ENCODE peak calls at places on chromosome 6, in four cellular contexts. One of them, this sample, is unnamed.

GRCh38 chr6:32761084-32761483 is 2.2 kb downstream of the HLA-DQB2 start:
- DNase-seq in BJ: no peak
- DNase-seq in body of pancreas: no peak
- DNase-seq in pancreas: no peak
- DNase-seq in this sample: no peak

GRCh38 chr6:110345025-110345424 is 13.1 kb downstream of the METTL24 start:
- DNase-seq in pancreas: no peak
- DNase-seq in BJ: no peak
- DNase-seq in body of pancreas: no peak
- DNase-seq in this sample: no peak

GRCh38 chr6:107434812-107435211 is 24.6 kb downstream of the PDSS2 start:
- DNase-seq in BJ: no peak
- DNase-seq in body of pancreas: no peak
- DNase-seq in pancreas: no peak
- DNase-seq in this sample: no peak

GRCh38 chr6:87152528-87152950 is 2.8 kb upstream of the ZNF292 start:
- DNase-seq in body of pancreas: no peak
- DNase-seq in pancreas: no peak
- DNase-seq in BJ: no peak
- DNase-seq in this sample: peak; percentile 17

GRCh38 chr6:165663283-165663735 is 268 bp upstream of the PDE10A start:
- DNase-seq in BJ: no peak
- DNase-seq in pancreas: no peak
- DNase-seq in body of pancreas: no peak
- DNase-seq in this sample: peak; percentile 17

GRCh38 chr6:128520436-128521301 is at the start of gene PTPRK:
- DNase-seq in pancreas: peak; percentile 97
- DNase-seq in BJ: peak; percentile 59
- DNase-seq in body of pancreas: peak; percentile 95
- DNase-seq in this sample: peak; percentile 96

GRCh38 chr6:35487653-35488516 is 9.0 kb downstream of the TEAD3 start:
- DNase-seq in pancreas: no peak
- DNase-seq in body of pancreas: no peak
- DNase-seq in BJ: no peak
- DNase-seq in this sample: peak; percentile 68

GRCh38 chr6:22035690-22036089 is 261.1 kb downstream of the PRL start:
- DNase-seq in BJ: no peak
- DNase-seq in body of pancreas: no peak
- DNase-seq in pancreas: no peak
- DNase-seq in this sample: no peak

GRCh38 chr6:11297376-11297729 is 64.9 kb upstream of the NEDD9 start:
- DNase-seq in body of pancreas: no peak
- DNase-seq in pancreas: no peak
- DNase-seq in BJ: no peak
- DNase-seq in this sample: no peak

GRCh38 chr6:40957616-40958492 is 81.2 kb downstream of the UNC5CL start:
- DNase-seq in BJ: peak; percentile 83
- DNase-seq in body of pancreas: no peak
- DNase-seq in pancreas: no peak
- DNase-seq in this sample: peak; percentile 91

GRCh38 chr6:160523223-160523622 is 140.9 kb downstream of the LPA start:
- DNase-seq in pancreas: no peak
- DNase-seq in body of pancreas: no peak
- DNase-seq in BJ: no peak
- DNase-seq in this sample: no peak

GRCh38 chr6:160519133-160519532 is 144.9 kb downstream of the LPA start:
- DNase-seq in BJ: no peak
- DNase-seq in pancreas: no peak
- DNase-seq in body of pancreas: no peak
- DNase-seq in this sample: no peak

GRCh38 chr6:160519603-160520042 is 144.5 kb downstream of the LPA start:
- DNase-seq in body of pancreas: no peak
- DNase-seq in BJ: no peak
- DNase-seq in pancreas: no peak
- DNase-seq in this sample: peak; percentile 70

GRCh38 chr6:160520043-160520904 is 143.8 kb downstream of the LPA start:
- DNase-seq in pancreas: peak; percentile 93
- DNase-seq in body of pancreas: peak; percentile 85
- DNase-seq in BJ: peak; percentile 4
- DNase-seq in this sample: peak; percentile 29
- TF ChIP-seq CTCF in pancreas: peak; percentile 96
- TF ChIP-seq CTCF in body of pancreas: no peak
- TF ChIP-seq CTCF in BJ: no peak
- TF ChIP-seq CTCF in this sample: no peak

GRCh38 chr6:115971785-115972184 is 88.9 kb downstream of the FRK start:
- DNase-seq in BJ: no peak
- DNase-seq in pancreas: no peak
- DNase-seq in body of pancreas: no peak
- DNase-seq in this sample: no peak

GRCh38 chr6:115969930-115970273 is 90.8 kb downstream of the FRK start:
- DNase-seq in pancreas: no peak
- DNase-seq in body of pancreas: no peak
- DNase-seq in BJ: no peak
- DNase-seq in this sample: peak; percentile 20

GRCh38 chr6:115969207-115969929 is 91.3 kb downstream of the FRK start:
- DNase-seq in body of pancreas: no peak
- DNase-seq in BJ: no peak
- DNase-seq in pancreas: no peak
- DNase-seq in this sample: no peak

GRCh38 chr6:115976321-115976870 is 84.3 kb downstream of the FRK start:
- DNase-seq in BJ: no peak
- DNase-seq in pancreas: no peak
- DNase-seq in body of pancreas: no peak
- DNase-seq in this sample: no peak

DNA sequence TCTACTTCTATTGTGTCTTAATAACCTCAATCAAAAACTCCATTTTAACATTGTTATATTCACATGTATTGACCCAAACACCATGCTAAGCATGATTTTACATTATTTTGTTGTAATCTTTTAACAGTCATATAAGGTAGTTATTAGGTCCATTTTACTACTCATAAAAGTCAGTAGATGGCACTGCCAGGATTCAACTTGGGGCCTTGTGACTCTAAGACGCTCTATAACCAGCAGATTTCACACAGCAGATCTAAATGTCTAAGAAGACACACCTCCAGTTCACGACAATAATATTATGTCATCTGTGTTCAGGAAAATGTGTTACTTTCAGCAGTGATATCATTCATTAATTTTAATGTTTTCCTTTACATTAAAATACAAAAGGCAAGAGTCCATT is 88.0 kb downstream of the FRK start:
- DNase-seq in body of pancreas: no peak
- DNase-seq in BJ: no peak
- DNase-seq in pancreas: no peak
- DNase-seq in this sample: no peak
- TF ChIP-seq CTCF in body of pancreas: no peak
- TF ChIP-seq CTCF in BJ: no peak
- TF ChIP-seq CTCF in pancreas: no peak
- TF ChIP-seq CTCF in this sample: no peak

DNA sequence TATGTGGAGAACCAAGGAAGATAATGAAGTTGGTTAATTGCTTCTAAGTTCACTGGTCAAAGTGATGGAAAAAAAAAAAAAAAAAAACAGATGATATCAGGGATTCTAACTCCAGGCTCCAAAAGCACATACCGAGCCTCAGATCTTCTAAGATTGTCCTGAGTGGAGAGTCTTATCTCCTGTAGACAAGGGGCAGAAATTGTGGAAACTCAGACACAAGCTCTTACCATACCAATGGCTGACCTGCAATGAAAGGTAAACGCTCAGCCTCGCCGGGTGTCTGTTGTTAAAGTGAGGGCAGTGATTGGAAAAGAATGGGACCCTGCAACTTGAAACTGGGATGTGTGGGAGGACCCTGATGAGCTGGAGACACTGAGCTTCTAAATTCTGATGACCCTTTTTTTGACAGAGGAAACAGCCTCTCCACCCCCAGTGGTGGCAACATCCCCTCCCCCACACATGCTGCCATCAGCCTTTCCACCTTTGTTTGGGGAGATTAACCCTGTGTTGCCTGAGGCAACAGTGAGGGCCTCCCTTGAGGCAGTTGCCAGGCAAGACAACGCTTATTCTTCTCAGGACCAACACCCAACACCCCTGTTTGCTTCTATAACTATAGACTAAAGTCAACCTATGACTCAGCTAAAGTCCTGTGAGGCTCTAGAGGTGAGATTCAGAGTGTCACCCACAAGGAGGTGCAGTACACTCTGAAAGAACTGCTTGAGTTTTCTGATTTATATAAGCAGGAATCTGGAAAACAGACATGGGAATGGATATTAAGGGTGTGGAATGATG is 154.0 kb downstream of the THBS2 start:
- DNase-seq in body of pancreas: no peak
- DNase-seq in BJ: no peak
- DNase-seq in pancreas: no peak
- DNase-seq in this sample: peak; percentile 24
- TF ChIP-seq CTCF in body of pancreas: no peak
- TF ChIP-seq CTCF in BJ: peak; percentile 12
- TF ChIP-seq CTCF in pancreas: no peak
- TF ChIP-seq CTCF in this sample: peak; percentile 25

GRCh38 chr6:154615483-154616025 is 105.1 kb upstream of the CNKSR3 start:
- DNase-seq in pancreas: peak; percentile 89
- DNase-seq in BJ: no peak
- DNase-seq in body of pancreas: peak; percentile 93
- DNase-seq in this sample: peak; percentile 78
- TF ChIP-seq CTCF in pancreas: no peak
- TF ChIP-seq CTCF in BJ: no peak
- TF ChIP-seq CTCF in body of pancreas: peak; percentile 14
- TF ChIP-seq CTCF in this sample: no peak

GRCh38 chr6:55282145-55282544 is 45.1 kb upstream of the GFRAL start:
- DNase-seq in pancreas: no peak
- DNase-seq in body of pancreas: no peak
- DNase-seq in BJ: no peak
- DNase-seq in this sample: no peak

GRCh38 chr6:55277628-55278003 is 49.7 kb upstream of the GFRAL start:
- DNase-seq in pancreas: no peak
- DNase-seq in body of pancreas: no peak
- DNase-seq in BJ: no peak
- DNase-seq in this sample: no peak

GRCh38 chr6:55281215-55281614 is 46.1 kb upstream of the GFRAL start:
- DNase-seq in BJ: no peak
- DNase-seq in pancreas: no peak
- DNase-seq in body of pancreas: no peak
- DNase-seq in this sample: no peak

DNA sequence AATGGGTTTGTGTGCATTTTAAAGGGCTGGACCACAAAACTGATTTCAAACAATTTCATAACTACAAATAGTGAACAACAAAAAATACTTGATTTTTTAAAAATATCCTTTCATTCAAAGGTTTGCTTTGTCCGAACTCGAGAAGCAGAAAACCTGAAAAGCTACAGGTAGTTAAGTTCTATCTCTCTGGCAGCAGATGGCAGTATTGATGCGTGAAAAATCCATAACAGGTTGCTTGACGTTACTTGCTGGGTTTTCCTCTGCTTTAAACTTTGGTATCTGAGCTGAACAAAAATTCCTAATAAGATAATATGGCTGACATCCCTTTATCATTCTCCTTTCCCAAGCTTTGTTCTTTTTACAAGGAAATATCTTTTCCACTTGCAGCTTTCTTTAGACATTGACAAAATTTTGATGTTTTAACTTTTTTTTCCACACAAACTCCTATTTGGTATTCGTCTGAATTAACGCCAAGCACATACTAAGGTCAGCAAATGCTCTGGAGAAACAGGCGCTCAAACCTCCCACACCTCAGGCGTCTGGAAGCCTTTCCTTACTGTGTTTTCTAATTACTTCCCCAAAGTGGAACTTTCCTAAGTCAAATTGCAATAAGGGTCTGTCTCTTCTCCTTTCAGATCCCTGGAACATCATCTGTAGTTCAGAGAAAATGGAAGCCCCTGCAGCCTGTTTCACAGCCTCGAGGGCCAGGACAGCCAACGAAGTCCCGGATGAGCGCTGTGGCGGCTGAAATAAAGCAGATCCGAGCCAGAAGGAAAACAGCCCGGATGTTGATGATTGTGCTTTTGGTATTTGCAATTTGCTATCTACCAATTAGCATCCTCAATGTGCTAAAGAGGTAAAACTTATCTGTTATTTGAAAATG is 50.3 kb upstream of the GFRAL start:
- DNase-seq in BJ: peak; percentile 2
- DNase-seq in pancreas: no peak
- DNase-seq in body of pancreas: peak; percentile 18
- DNase-seq in this sample: peak; percentile 77
- TF ChIP-seq CTCF in BJ: peak; percentile 68
- TF ChIP-seq CTCF in pancreas: peak; percentile 19
- TF ChIP-seq CTCF in body of pancreas: peak; percentile 48
- TF ChIP-seq CTCF in this sample: peak; percentile 76

GRCh38 chr6:109342564-109342963 is 39.7 kb downstream of the CD164 start:
- DNase-seq in BJ: no peak
- DNase-seq in body of pancreas: no peak
- DNase-seq in pancreas: no peak
- DNase-seq in this sample: no peak
- TF ChIP-seq CTCF in BJ: no peak
- TF ChIP-seq CTCF in body of pancreas: no peak
- TF ChIP-seq CTCF in pancreas: no peak
- TF ChIP-seq CTCF in this sample: no peak

GRCh38 chr6:76856065-76856464 is 607.2 kb downstream of the HTR1B start:
- DNase-seq in body of pancreas: no peak
- DNase-seq in BJ: no peak
- DNase-seq in pancreas: no peak
- DNase-seq in this sample: no peak

GRCh38 chr6:76862966-76863365 is 600.3 kb downstream of the HTR1B start:
- DNase-seq in pancreas: no peak
- DNase-seq in body of pancreas: no peak
- DNase-seq in BJ: no peak
- DNase-seq in this sample: no peak

GRCh38 chr6:76867182-76867581 is 596.1 kb downstream of the HTR1B start:
- DNase-seq in pancreas: no peak
- DNase-seq in BJ: no peak
- DNase-seq in body of pancreas: no peak
- DNase-seq in this sample: no peak

GRCh38 chr6:76866091-76866490 is 597.2 kb downstream of the HTR1B start:
- DNase-seq in body of pancreas: no peak
- DNase-seq in pancreas: no peak
- DNase-seq in BJ: no peak
- DNase-seq in this sample: no peak

DNA sequence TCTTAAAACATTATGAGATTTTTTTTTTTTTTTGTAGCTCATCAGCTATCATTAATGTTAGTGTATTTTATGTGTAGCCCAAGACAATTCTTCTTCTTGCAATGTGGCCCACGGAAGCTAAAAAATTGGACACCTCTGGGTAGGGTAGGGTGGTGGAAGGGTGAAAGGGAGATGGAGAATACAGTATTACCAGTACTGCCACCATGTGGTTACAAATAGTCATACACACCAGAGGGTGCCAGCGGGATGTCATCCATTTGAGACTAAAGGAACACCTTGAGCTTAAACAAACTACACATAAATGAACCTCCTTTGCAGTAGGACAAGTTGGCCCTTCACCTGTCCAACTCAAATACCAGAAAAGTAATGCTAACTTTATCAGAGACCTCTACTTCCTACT is 601.9 kb downstream of the HTR1B start:
- DNase-seq in body of pancreas: peak; percentile 38
- DNase-seq in pancreas: no peak
- DNase-seq in BJ: no peak
- DNase-seq in this sample: peak; percentile 49
- TF ChIP-seq CTCF in body of pancreas: no peak
- TF ChIP-seq CTCF in pancreas: no peak
- TF ChIP-seq CTCF in BJ: peak; percentile 8
- TF ChIP-seq CTCF in this sample: peak; percentile 62

This sample was measured in epithelial cell of esophagus.